ENCODE peak calls at places on chromosomes 16 and 17, in five cellular contexts. N, P, A, F and L are unnamed samples.

GRCh38 chr16:86931410-86931941 is 353.1 kb downstream of the FOXL1 start:
- DNase-seq in N (peak; percentile 53), P (no peak), A (peak; percentile 52), F (peak; percentile 89), L (no peak)

GRCh38 chr17:73991260-73991659 is 212.2 kb upstream of the RPL38 start:
- DNase-seq in N (no peak), P (no peak), A (no peak), F (no peak), L (no peak)

GRCh38 chr17:74922694-74923537 is at the start of gene USH1G:
- DNase-seq in N (no peak), P (peak; percentile 21), A (no peak), F (no peak), L (peak; percentile 51)

GRCh38 chr17:82375359-82376041 is 3.9 kb downstream of the UTS2R start:
- DNase-seq in N (no peak), P (no peak), A (no peak), F (no peak), L (no peak)

GRCh38 chr17:42937712-42938596 is 26.3 kb downstream of the AARSD1 start:
- DNase-seq in N (peak; percentile 63), P (peak; percentile 66), A (peak; percentile 2), F (peak; percentile 20), L (peak; percentile 51)

GRCh38 chr17:44914148-44914547 is 1.2 kb downstream of the GFAP start:
- DNase-seq in N (no peak), P (no peak), A (no peak), F (no peak), L (no peak)

GRCh38 chr16:75251280-75252048 is at the start of gene BCAR1:
- DNase-seq in N (peak; percentile 88), P (peak; percentile 93), A (peak; percentile 71), F (peak; percentile 73), L (peak; percentile 94)

GRCh38 chr16:11914210-11914758 is 1.5 kb downstream of the GSPT1 start:
- DNase-seq in N (no peak), P (no peak), A (no peak), F (no peak), L (no peak)

GRCh38 chr16:35744716-35745115 is 2285.3 kb downstream of the TP53TG3F start:
- DNase-seq in N (peak; percentile 1), P (no peak), A (no peak), F (no peak), L (no peak)

GRCh38 chr17:56426901-56427300 is 166.6 kb upstream of the NOG start:
- DNase-seq in N (no peak), P (no peak), A (no peak), F (no peak), L (no peak)

GRCh38 chr16:54939537-54940278 is 9.0 kb downstream of the IRX5 start:
- DNase-seq in N (no peak), P (peak; percentile 56), A (no peak), F (no peak), L (peak; percentile 72)

GRCh38 chr16:1678500-1679098 is 520 bp downstream of the JPT2 start:
- DNase-seq in N (peak; percentile 18), P (no peak), A (no peak), F (no peak), L (no peak)

GRCh38 chr17:39281806-39282205 is 56.1 kb upstream of the STAC2 start:
- DNase-seq in N (peak; percentile 27), P (no peak), A (no peak), F (no peak), L (no peak)

GRCh38 chr16:49652441-49653175 is 203.3 kb downstream of the ZNF423 start:
- DNase-seq in N (no peak), P (no peak), A (no peak), F (peak; percentile 54), L (no peak)

GRCh38 chr17:69828087-69828486 is 246.9 kb upstream of the KCNJ16 start:
- DNase-seq in N (peak; percentile 40), P (no peak), A (no peak), F (no peak), L (no peak)

GRCh38 chr17:1259910-1260389 is 10.3 kb upstream of the BHLHA9 start:
- DNase-seq in N (no peak), P (no peak), A (no peak), F (no peak), L (peak; percentile 76)

GRCh38 chr16:81816793-81817210 is 37.7 kb downstream of the PLCG2 start:
- DNase-seq in N (no peak), P (no peak), A (no peak), F (no peak), L (no peak)

GRCh38 chr16:83441523-83441922 is 366.3 kb upstream of the HSBP1 start:
- DNase-seq in N (no peak), P (no peak), A (no peak), F (no peak), L (no peak)

GRCh38 chr17:12958786-12959185 is 59.0 kb downstream of the ELAC2 start:
- DNase-seq in N (peak; percentile 13), P (no peak), A (no peak), F (peak; percentile 13), L (no peak)

GRCh38 chr17:27603446-27603820 is 27.6 kb upstream of the LGALS9 start:
- DNase-seq in N (no peak), P (no peak), A (no peak), F (no peak), L (no peak)

GRCh38 chr16:89738538-89739317 is 17.4 kb downstream of the ZNF276 start:
- DNase-seq in N (no peak), P (no peak), A (no peak), F (no peak), L (no peak)

DNA sequence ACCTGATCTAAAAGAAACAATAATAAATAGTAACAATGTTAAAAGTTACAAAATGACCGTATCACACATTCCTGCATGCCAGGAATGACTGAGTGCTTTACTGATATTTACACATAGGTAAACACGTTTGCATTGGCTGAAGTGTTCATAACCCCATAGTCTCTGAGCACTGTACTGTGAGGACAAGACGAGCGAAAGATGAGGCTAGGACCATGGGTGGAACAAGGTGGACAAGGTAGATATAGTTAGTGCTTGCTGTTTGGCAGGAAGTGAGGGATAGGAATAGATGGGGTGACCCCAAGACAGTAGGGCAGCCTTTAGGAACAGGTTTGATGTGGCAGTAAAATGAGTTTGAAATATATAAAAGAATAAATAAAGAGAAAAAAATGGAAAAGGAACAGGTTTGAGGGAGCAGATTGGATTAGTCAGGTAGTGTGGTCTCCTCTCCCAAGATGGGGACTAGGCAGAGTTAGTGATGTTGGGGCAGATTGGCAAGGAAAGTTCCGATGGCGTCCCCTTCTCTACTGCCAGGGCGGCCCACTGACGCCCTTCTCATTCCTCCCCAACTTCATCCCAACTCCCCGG is 453 bp upstream of the E2F4 start:
- DNase-seq in N (no peak), P (no peak), A (no peak), F (no peak), L (no peak)
- TF ChIP-seq CTCF in N (no peak), P (no peak), A (no peak), F (no peak), L (no peak)

DNA sequence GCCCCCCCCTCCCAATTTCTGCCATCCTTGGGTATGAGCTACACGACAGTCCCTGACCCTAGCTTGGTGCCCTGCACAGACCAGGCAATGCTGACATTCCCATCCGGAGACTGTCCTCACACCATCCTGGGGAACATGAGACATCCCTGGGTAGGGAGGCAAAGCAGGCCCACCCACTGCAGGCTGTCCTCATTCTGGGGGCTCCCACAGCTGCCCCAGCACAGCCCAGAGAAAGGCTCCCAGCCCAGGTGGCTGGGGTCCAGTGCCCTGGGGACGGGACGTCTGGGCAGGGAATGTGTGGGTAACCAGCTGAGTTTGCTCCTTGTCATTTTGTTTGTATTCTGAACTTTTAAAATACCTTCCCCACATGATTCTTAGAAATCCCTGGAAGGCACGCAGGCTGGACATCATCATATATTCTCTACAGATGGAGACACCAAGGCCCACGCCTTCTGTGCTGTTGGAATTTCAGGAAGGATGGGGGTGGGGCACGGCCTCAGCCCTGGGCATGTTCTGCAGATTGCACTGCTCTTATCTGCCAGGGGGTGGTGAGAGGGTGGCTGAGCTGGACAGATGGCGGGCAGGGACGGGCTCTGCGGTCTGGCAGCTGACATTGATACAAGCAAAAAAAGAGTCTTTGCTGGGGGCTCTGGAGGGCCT is 28.5 kb downstream of the LRRC75A start:
- DNase-seq in N (peak; percentile 63), P (no peak), A (peak; percentile 51), F (no peak), L (no peak)
- TF ChIP-seq CTCF in N (peak; percentile 66), P (no peak), A (peak; percentile 57), F (peak; percentile 33), L (no peak)

GRCh38 chr16:88430185-88430523 is 22.9 kb upstream of the ZFPM1 start:
- DNase-seq in N (no peak), P (no peak), A (no peak), F (no peak), L (no peak)

GRCh38 chr16:88429387-88430184 is 23.5 kb upstream of the ZFPM1 start:
- DNase-seq in N (no peak), P (no peak), A (no peak), F (no peak), L (no peak)

GRCh38 chr16:88428156-88428555 is 24.9 kb upstream of the ZFPM1 start:
- DNase-seq in N (no peak), P (no peak), A (no peak), F (no peak), L (no peak)

GRCh38 chr16:88427376-88427775 is 25.7 kb upstream of the ZFPM1 start:
- DNase-seq in N (no peak), P (no peak), A (no peak), F (no peak), L (no peak)

DNA sequence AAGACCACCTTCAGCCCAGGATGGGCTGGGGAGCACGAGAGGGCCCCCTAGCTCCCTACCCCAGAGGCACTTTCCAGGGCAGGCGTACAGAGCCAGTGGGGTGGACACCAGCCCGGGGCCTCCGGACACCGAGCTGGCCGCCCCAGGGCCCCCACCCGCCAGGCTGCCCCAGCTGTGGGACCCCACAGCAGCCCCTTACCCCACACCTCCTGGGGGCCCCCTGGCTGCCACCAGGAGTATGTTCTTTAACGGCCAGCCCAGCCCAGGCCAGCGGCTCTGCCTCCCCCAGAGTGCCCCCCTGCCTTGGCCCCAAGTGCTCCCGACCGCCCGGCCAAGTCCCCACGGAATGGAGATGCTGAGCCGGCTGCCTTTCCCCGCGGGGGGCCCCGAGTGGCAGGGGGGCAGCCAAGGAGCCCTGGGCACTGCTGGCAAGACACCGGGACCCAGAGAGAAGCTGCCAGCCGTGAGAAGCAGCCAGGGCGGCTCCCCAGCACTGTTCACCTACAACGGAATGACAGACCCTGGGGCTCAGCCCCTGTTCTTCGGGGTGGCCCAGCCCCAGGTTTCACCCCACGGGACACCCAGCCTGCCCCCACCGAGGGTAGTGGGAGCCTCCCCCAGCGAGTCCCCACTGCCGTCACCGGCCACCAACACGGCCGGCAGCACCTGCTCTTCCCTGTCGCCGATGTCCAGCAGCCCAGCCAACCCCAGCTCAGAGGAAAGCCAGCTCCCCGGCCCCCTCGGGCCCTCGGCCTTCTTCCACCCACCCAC is 24.3 kb upstream of the ZFPM1 start:
- DNase-seq in N (no peak), P (no peak), A (no peak), F (no peak), L (no peak)
- TF ChIP-seq CTCF in N (peak; percentile 50), P (peak; percentile 14), A (peak; percentile 25), F (no peak), L (no peak)

GRCh38 chr16:64459821-64460220 is 662.0 kb downstream of the CDH11 start:
- DNase-seq in N (no peak), P (no peak), A (no peak), F (no peak), L (no peak)

GRCh38 chr16:64453643-64454042 is 668.2 kb downstream of the CDH11 start:
- DNase-seq in N (no peak), P (no peak), A (no peak), F (peak; percentile 23), L (no peak)

GRCh38 chr16:64452446-64452845 is 669.4 kb downstream of the CDH11 start:
- DNase-seq in N (no peak), P (no peak), A (no peak), F (no peak), L (no peak)

GRCh38 chr16:64459402-64459801 is 662.5 kb downstream of the CDH11 start:
- DNase-seq in N (no peak), P (no peak), A (no peak), F (no peak), L (no peak)

GRCh38 chr16:64455275-64455674 is 666.6 kb downstream of the CDH11 start:
- DNase-seq in N (peak; percentile 55), P (no peak), A (no peak), F (no peak), L (no peak)
- TF ChIP-seq CTCF in N (peak; percentile 74), P (no peak), A (peak; percentile 30), F (no peak), L (no peak)